ENCODE peak calls at places on chromosomes 1 and 21, in six cellular contexts. Q is cardiac fibroblast, O is A549, Y is breast epithelium, H is pancreas, X is retinal pigment epithelial cell. E is an unnamed sample.

GRCh38 chr1:155454096-155454495 is 108.5 kb downstream of the ASH1L start:
- DNase-seq in X (no peak), Q (peak; percentile 58), H (no peak), O (no peak), Y (no peak), E (no peak)

GRCh38 chr1:1760715-1761114 is 17.6 kb downstream of the NADK start:
- DNase-seq in X (no peak), O (no peak), H (no peak), Q (no peak), Y (no peak), E (no peak)

GRCh38 chr21:38898422-38899098 is 92.8 kb downstream of the ETS2 start:
- DNase-seq in H (no peak), O (no peak), X (no peak), Q (no peak), Y (no peak), E (no peak)

GRCh38 chr1:26072305-26072704 is 4.9 kb upstream of the TRIM63 start:
- DNase-seq in H (peak; percentile 88), X (no peak), Q (no peak), Y (no peak), O (no peak), E (no peak)

GRCh38 chr1:116560704-116561490 is 9.9 kb downstream of the CD58 start:
- DNase-seq in Y (no peak), Q (no peak), X (no peak), H (no peak), O (no peak), E (no peak)

GRCh38 chr21:46168238-46168637 is 12.9 kb upstream of the FTCD start:
- DNase-seq in X (no peak), Y (no peak), H (no peak), Q (no peak), O (no peak), E (no peak)

GRCh38 chr1:225766967-225767413 is 10.6 kb upstream of the SRP9 start:
- DNase-seq in H (no peak), X (no peak), Q (peak; percentile 91), Y (no peak), O (no peak), E (peak; percentile 62)

GRCh38 chr1:230566481-230566880 is 75.8 kb upstream of the COG2 start:
- DNase-seq in O (no peak), X (no peak), Y (no peak), H (no peak), Q (no peak), E (no peak)

GRCh38 chr1:111030590-111030989 is 66.9 kb upstream of the LRIF1 start:
- DNase-seq in O (peak; percentile 61), H (peak; percentile 2), Y (no peak), X (no peak), Q (peak; percentile 80), E (no peak)

GRCh38 chr1:23555225-23555801 is 4.0 kb downstream of the ID3 start:
- DNase-seq in Y (no peak), X (no peak), O (peak; percentile 73), Q (peak; percentile 72), H (no peak), E (no peak)

GRCh38 chr1:46477153-46477929 is 12.3 kb upstream of the DMBX1 start:
- DNase-seq in X (peak; percentile 15), Y (peak; percentile 74), H (peak; percentile 56), O (peak; percentile 61), Q (peak; percentile 77), E (no peak)

GRCh38 chr1:202210969-202211368 is 17.4 kb downstream of the LGR6 start:
- DNase-seq in H (no peak), O (no peak), Q (no peak), Y (no peak), X (no peak), E (no peak)

GRCh38 chr1:202208458-202208857 is 14.9 kb downstream of the LGR6 start:
- DNase-seq in Y (no peak), O (no peak), Q (no peak), H (no peak), X (no peak), E (no peak)

GRCh38 chr1:202212787-202213186 is 19.2 kb downstream of the LGR6 start:
- DNase-seq in O (no peak), Q (no peak), Y (no peak), H (no peak), X (no peak), E (no peak)

GRCh38 chr1:202207292-202207691 is 13.7 kb downstream of the LGR6 start:
- DNase-seq in Y (no peak), H (no peak), Q (peak; percentile 61), O (peak; percentile 48), X (peak; percentile 24), E (no peak)

DNA sequence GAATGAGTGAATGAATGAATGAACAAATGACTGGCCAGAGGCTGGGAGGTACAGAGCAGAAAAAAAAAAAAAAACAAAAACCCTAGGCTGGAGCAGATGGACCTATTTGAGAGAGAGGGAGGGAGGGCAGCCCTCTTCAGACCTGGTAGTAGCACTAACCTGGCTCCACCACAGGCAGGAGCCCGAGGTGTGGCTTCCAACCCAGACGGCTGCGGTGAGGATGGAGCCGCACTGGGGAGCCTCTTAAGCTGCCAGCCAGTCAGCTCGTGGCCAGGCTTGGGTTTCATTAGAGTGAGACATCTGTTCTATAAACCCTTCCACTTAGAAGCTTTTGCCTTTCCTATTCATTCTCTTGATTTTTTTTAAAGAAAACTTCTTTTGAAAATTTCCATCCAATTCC is 16.8 kb downstream of the LGR6 start:
- DNase-seq in X (no peak), O (peak; percentile 52), H (no peak), Y (no peak), Q (no peak), E (no peak)
- TF ChIP-seq CTCF in X (peak; percentile 57), O (peak; percentile 7), H (no peak), Y (no peak), Q (no peak), E (peak; percentile 21)

GRCh38 chr1:24929876-24930702 is at the start of gene RUNX3:
- DNase-seq in O (peak; percentile 71), H (no peak), Q (no peak), X (no peak), Y (no peak), E (no peak)

GRCh38 chr1:24932284-24932683 is 2.2 kb upstream of the RUNX3 start:
- DNase-seq in Q (peak; percentile 13), H (peak; percentile 21), Y (no peak), X (no peak), O (peak; percentile 26), E (no peak)

GRCh38 chr1:24931481-24932221 is 1.6 kb upstream of the RUNX3 start:
- DNase-seq in Q (peak; percentile 17), X (no peak), H (no peak), Y (no peak), O (no peak), E (no peak)

GRCh38 chr1:24929091-24929875 is 793 bp downstream of the RUNX3 start:
- DNase-seq in X (no peak), Y (no peak), H (no peak), Q (no peak), O (peak; percentile 27), E (no peak)

DNA sequence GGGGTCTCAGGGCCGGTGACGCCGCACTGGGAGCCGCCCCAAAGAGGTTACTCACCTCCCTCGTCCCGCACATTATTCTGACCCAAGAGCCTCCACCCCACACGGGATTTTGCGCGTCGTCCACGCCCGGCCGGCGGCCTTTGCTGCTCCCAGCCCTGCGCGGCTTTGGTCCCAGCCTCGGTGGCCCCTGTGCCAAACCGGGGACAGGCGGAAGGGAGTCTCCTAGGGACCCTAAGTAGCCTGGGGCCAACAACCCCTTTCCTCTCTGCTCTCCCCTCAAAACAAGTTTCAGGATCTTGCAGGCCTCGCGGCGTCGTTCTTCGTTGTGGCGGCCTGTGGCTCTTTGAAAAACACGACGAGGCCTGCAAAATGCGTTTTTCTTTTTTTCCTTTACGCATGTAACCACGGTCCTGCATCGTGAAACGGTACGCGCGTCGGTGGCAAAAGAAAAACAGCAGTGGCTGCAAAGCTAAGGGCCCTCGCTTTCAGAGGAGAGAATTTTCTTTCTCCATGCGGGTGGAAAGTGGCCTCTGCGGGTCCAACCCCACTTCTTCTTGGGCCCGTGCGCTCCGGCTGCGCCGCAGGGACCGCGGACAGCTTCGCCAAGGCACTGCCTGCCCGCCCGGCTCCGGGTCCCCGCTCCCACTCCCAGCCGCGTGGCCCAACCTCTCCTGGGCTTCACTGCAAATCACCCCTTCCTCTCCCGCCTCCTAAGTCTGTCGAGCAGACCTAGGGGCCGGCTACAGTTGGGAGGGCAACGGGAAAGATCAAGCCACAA is 816 bp upstream of the RUNX3 start:
- DNase-seq in H (no peak), X (no peak), Y (no peak), Q (peak; percentile 17), O (no peak), E (no peak)
- H3K4me3 ChIP-seq in H (no peak overlapping the region), X (no peak overlapping the region), Y (peak overlapping the region; percentile 62), Q (no peak overlapping the region), O (peak overlapping the region; percentile 52), E (no peak overlapping the region)

DNA sequence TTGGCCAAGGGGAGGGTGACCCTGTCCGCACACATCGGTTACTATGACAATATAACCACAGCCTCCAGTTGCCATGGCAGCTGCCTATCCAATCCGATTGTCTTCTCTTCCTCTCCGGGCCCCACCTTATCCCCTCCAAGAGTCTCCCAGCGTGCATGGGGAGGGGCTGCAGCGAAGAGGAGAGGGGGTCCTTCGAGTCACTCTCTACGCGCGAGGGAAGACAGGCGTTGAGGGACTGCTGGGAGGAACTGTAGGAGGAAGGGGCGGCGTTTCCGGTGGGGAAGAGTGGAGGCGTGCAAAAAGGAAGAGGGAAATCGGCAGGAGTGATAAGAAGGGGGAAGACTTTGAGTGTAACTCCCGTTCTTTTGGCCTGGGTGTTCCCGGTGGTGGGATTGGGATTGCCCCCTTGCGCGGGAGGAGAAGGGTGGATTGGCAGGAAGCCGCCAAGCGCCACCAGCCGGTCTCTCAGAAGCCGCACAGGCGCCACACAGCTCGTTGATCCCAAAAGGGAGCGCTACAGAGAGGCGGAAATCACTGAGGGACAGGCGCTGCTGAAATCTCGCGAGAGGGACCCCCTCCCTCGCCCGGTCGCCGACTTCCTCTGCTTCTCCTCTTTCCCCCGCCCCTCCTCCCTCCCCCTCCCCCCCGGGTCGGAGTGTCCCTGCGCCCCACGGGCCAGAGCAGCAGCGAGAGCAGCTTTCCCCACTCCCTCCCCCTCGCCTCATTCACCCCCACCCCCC is 381 bp upstream of the SMG7 start:
- DNase-seq in Y (peak; percentile 96), Q (peak; percentile 99), O (peak; percentile 99), H (peak; percentile 99), X (peak; percentile 91), E (peak; percentile 89)
- TF ChIP-seq CTCF in Y (no peak), Q (no peak), O (no peak), H (no peak), X (peak; percentile 13), E (no peak)

GRCh38 chr1:85935234-85935633 is 221.3 kb downstream of the COL24A1 start:
- DNase-seq in H (no peak), Q (peak; percentile 31), X (no peak), O (no peak), Y (no peak), E (no peak)

GRCh38 chr1:85940621-85941306 is 215.8 kb downstream of the COL24A1 start:
- DNase-seq in H (no peak), Q (no peak), Y (no peak), O (no peak), X (no peak), E (no peak)

GRCh38 chr1:85936057-85936456 is 220.5 kb downstream of the COL24A1 start:
- DNase-seq in Q (no peak), H (no peak), X (no peak), Y (no peak), O (no peak), E (no peak)

GRCh38 chr1:85936470-85936869 is 220.1 kb downstream of the COL24A1 start:
- DNase-seq in O (no peak), X (no peak), Y (no peak), Q (no peak), H (no peak), E (no peak)

DNA sequence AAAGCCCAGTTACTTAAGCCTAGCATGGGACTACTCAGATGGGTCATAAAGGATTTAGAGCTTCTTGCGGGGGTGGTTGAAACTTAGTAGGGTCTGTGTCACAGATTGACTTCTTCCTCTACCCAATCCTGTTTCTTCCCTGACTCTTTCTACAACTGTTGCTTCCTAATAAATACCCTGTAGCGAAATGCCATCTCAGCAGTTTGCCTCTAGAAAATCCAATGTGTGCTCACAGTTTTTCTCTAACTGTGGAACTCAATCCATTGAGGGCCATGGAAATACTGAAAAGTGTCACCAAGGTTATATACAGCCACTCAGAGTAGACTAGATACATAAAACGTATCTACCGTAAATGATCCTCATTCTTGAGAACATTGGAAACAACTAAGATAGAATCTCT is 217.7 kb downstream of the COL24A1 start:
- DNase-seq in Y (no peak), Q (no peak), X (no peak), H (no peak), O (no peak), E (no peak)
- H3K4me3 ChIP-seq in Y (no peak overlapping the region), Q (no peak overlapping the region), X (no peak overlapping the region), H (no peak overlapping the region), O (no peak overlapping the region), E (no peak overlapping the region)

E was measured in epithelial cell of proximal tubule.